ENCODE peak calls at places on chromosome 13, in four cellular contexts. C is AG04449; F is stimulated activated CD4-positive, alpha-beta T cell treated with anti-CD3 and anti-CD28 coated beads, Interleukin-4, amount 100 ng/mL, for 24 hours; K is substantia nigra. Q is an unnamed sample.

GRCh38 chr13:28022848-28023518 is 34.5 kb upstream of the URAD start:
- DNase-seq in C (no peak), F (no peak), K (no peak), Q (no peak)

GRCh38 chr13:80251403-80251802 is 89.5 kb downstream of the SPRY2 start:
- DNase-seq in F (no peak), K (no peak), C (no peak), Q (peak)

GRCh38 chr13:59367467-59367866 is 796.3 kb downstream of the DIAPH3 start:
- DNase-seq in C (no peak), F (no peak), K (no peak), Q (no peak)

GRCh38 chr13:80341098-80341701 is at the start of gene SPRY2:
- DNase-seq in K (peak), F (peak), C (peak), Q (peak)

GRCh38 chr13:26024558-26024957 is 27.3 kb downstream of the SHISA2 start:
- DNase-seq in F (no peak), K (no peak), C (no peak), Q (no peak)

GRCh38 chr13:42384265-42384664 is 112.3 kb downstream of the AKAP11 start:
- DNase-seq in F (no peak), C (no peak), K (no peak), Q (no peak)

GRCh38 chr13:93903909-93904308 is 575.6 kb downstream of the DCT start:
- DNase-seq in C (no peak), K (no peak), F (no peak), Q (no peak)

GRCh38 chr13:99379856-99380255 is 72.7 kb upstream of the GPR183 start:
- DNase-seq in C (no peak), K (no peak), F (no peak), Q (no peak)

GRCh38 chr13:25046274-25046984 is 49.5 kb upstream of the PABPC3 start:
- DNase-seq in K (no peak), C (no peak), F (no peak), Q (no peak)

GRCh38 chr13:73060251-73061160 is 1.7 kb downstream of the KLF5 start:
- DNase-seq in C (peak), F (peak), K (no peak), Q (no peak)

GRCh38 chr13:50410921-50411712 is 395.9 kb downstream of the KCNRG start:
- DNase-seq in C (peak), K (no peak), F (no peak), Q (no peak)